ENCODE peak calls at places on chromosomes 4 and X, in nine cellular contexts. N is lower leg skin, O is astrocyte of the spinal cord, Z is BJ, K is dorsolateral prefrontal cortex, J is HFF-Myc, F is Peyer's patch, T is fibroblast of lung, W is tibial artery. Q is an unnamed sample.

GRCh38 chr4:138062929-138063328 is 179.2 kb downstream of the SLC7A11 start:
- DNase-seq in N (no peak), O (peak; percentile 40), Z (no peak), K (no peak), J (no peak), F (no peak), T (peak; percentile 31), W (no peak), Q (peak; percentile 74)

GRCh38 chr4:71009796-71010588 is 16.5 kb downstream of the DCK start:
- DNase-seq in N (no peak), O (peak; percentile 72), Z (no peak), K (no peak), J (peak; percentile 19), F (no peak), T (peak; percentile 70), W (no peak), Q (peak; percentile 63)

GRCh38 chr4:7007944-7008343 is 35.2 kb upstream of the TADA2B start:
- DNase-seq in N (no peak), O (no peak), Z (no peak), K (no peak), J (no peak), F (no peak), T (no peak), W (no peak), Q (no peak)

GRCh38 chr4:126583509-126583908 is 1049.2 kb upstream of the INTU start:
- DNase-seq in N (no peak), O (no peak), Z (no peak), K (no peak), J (no peak), F (no peak), T (peak; percentile 23), W (no peak), Q (peak; percentile 3)

GRCh38 chr4:48017108-48017527 is 546 bp downstream of the NIPAL1 start:
- DNase-seq in N (peak; percentile 87), O (peak; percentile 64), Z (no peak), K (peak; percentile 6), J (no peak), F (peak; percentile 81), T (peak; percentile 17), W (peak; percentile 65), Q (peak; percentile 86)

GRCh38 chr4:12615822-12616221 is 868.3 kb downstream of the RAB28 start:
- DNase-seq in N (no peak), O (no peak), Z (no peak), K (no peak), J (no peak), F (no peak), T (no peak), W (no peak), Q (no peak)

GRCh38 chrX:39819921-39820849 is 277.6 kb downstream of the BCOR start:
- DNase-seq in N (no peak), O (no peak), Z (no peak), K (no peak), J (no peak), F (no peak), T (no peak), W (no peak), Q (no peak)

GRCh38 chr4:53653484-53654053 is 62.3 kb upstream of the LNX1 start:
- DNase-seq in N (no peak), O (peak; percentile 18), Z (no peak), K (no peak), J (no peak), F (peak; percentile 54), T (peak; percentile 42), W (no peak), Q (peak; percentile 38)

GRCh38 chrX:109954333-109954732 is 48.6 kb upstream of the TMEM164 start:
- DNase-seq in N (no peak), O (no peak), Z (no peak), K (no peak), J (no peak), F (no peak), T (no peak), W (no peak), Q (no peak)

GRCh38 chrX:147699061-147699460 is 212.7 kb upstream of the FMR1 start:
- DNase-seq in N (no peak), O (no peak), Z (no peak), K (no peak), J (no peak), F (no peak), T (no peak), W (no peak), Q (no peak)

GRCh38 chr4:124903995-124904722 is 191.6 kb upstream of the ANKRD50 start:
- DNase-seq in N (no peak), O (peak; percentile 84), Z (peak; percentile 23), K (no peak), J (peak; percentile 54), F (no peak), T (peak; percentile 82), W (no peak), Q (peak; percentile 80)

DNA sequence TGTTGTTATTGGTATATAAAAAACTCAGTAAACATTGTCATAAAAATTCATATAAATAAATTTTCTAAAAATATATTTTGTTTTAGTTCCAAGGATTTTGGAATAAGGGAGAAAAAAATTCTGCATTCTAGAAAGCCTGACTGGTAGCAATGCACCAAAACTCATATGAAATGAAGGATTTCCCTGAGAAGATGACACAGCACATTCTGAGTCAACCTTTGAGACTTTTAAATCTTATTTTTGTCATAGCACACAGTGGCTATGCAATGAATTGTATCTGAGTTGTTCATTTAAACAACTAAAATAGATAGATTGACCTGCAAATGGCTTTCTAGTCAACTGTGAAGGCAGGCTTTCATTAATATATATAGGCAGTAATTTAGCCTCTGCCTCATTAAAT is 239.1 kb upstream of the NEIL3 start:
- DNase-seq in N (no peak), O (no peak), Z (no peak), K (no peak), J (no peak), F (no peak), T (no peak), W (no peak), Q (no peak)
- TF ChIP-seq CTCF in N (no peak), O (no peak), Z (no peak), K (no peak), J (no peak), F (no peak), T (no peak), W (no peak), Q (no peak)

GRCh38 chr4:82851902-82852750 is 38.8 kb downstream of the SEC31A start:
- DNase-seq in N (no peak), O (peak; percentile 49), Z (peak; percentile 4), K (no peak), J (no peak), F (no peak), T (peak; percentile 63), W (no peak), Q (peak; percentile 53)
- H3K4me3 ChIP-seq in N (no peak overlapping the region), O (no peak overlapping the region), Z (no peak overlapping the region), K (no peak overlapping the region), J (no peak overlapping the region), F (no peak overlapping the region), T (no peak overlapping the region), W (no peak overlapping the region), Q (no peak overlapping the region)

GRCh38 chr4:164771088-164771487 is 17.2 kb downstream of the SMIM31 start:
- DNase-seq in N (no peak), O (no peak), Z (no peak), K (no peak), J (no peak), F (no peak), T (peak; percentile 2), W (no peak), Q (no peak)

GRCh38 chr4:164765096-164765495 is 11.2 kb downstream of the SMIM31 start:
- DNase-seq in N (no peak), O (no peak), Z (no peak), K (no peak), J (no peak), F (no peak), T (no peak), W (no peak), Q (no peak)

GRCh38 chr4:164770051-164770724 is 16.3 kb downstream of the SMIM31 start:
- DNase-seq in N (no peak), O (no peak), Z (no peak), K (no peak), J (no peak), F (no peak), T (no peak), W (no peak), Q (no peak)

GRCh38 chr4:164772076-164772475 is 18.1 kb downstream of the SMIM31 start:
- DNase-seq in N (no peak), O (no peak), Z (no peak), K (no peak), J (no peak), F (no peak), T (no peak), W (no peak), Q (no peak)

GRCh38 chr4:164768516-164768915 is 14.6 kb downstream of the SMIM31 start:
- DNase-seq in N (no peak), O (peak; percentile 16), Z (no peak), K (no peak), J (no peak), F (no peak), T (peak; percentile 20), W (no peak), Q (peak; percentile 7)
- TF ChIP-seq CTCF in N (no peak), O (peak; percentile 52), Z (peak; percentile 44), K (peak; percentile 60), J (no peak), F (peak; percentile 20), T (peak; percentile 55), W (no peak), Q (peak; percentile 26)

DNA sequence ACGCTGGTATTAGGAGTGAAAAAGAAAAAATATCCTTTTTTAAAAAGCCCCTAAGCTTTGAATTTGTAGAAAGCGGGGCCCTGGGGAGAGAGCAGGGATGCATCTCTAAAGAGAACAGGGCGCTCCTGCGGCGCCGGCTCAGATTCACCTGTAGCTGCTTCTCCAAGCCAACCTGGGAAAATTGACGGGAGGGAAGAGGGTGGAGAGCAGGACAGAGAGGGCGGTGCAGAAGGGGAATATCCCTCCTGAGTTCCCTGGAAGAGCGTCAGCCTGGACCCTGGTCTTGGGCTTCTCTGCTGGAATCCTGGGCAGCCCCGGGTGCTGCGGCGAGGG is 776 bp upstream of the SOWAHD start:
- DNase-seq in N (no peak), O (no peak), Z (no peak), K (no peak), J (no peak), F (no peak), T (no peak), W (no peak), Q (no peak)
- H3K4me3 ChIP-seq in N (no peak overlapping the region), O (no peak overlapping the region), Z (peak overlapping the region; percentile 47), K (no peak overlapping the region), J (no peak overlapping the region), F (peak overlapping the region; percentile 57), T (no peak overlapping the region), W (peak overlapping the region; percentile 56), Q (no peak overlapping the region)

Q was measured in foreskin fibroblast.